ENCODE peak calls at places on chromosome 19, in ten cellular contexts. A, S, X, E, N, M, C, B, R and G are unnamed samples.
A peak's percentile ranks its signal among the peaks of the same experiment; 100 is the strongest.

GRCh38 chr19:18046066-18046718 is 38.2 kb downstream of the ARRDC2 start:
- DNase-seq in C (peak; percentile 53), E (no peak), R (no peak), B (peak; percentile 71), N (peak; percentile 73), A (no peak), S (no peak), X (no peak), M (no peak), G (peak; percentile 82)

GRCh38 chr19:45368127-45368526 is 2.2 kb downstream of the ERCC2 start:
- DNase-seq in E (no peak), N (no peak), X (no peak), B (no peak), C (no peak), S (no peak), A (no peak), M (no peak), R (no peak), G (no peak)

GRCh38 chr19:9931629-9932028 is 4.7 kb downstream of the OLFM2 start:
- DNase-seq in X (no peak), M (no peak), N (no peak), C (no peak), A (no peak), S (no peak), R (no peak), B (no peak), E (no peak), G (no peak)

GRCh38 chr19:42367929-42368328 is 22.2 kb downstream of the CNFN start:
- DNase-seq in A (no peak), M (no peak), R (no peak), X (no peak), C (no peak), E (no peak), B (no peak), N (no peak), S (no peak), G (no peak)

GRCh38 chr19:53659292-53659691 is 27.5 kb downstream of the DPRX start:
- DNase-seq in N (no peak), S (peak; percentile 35), R (no peak), B (peak; percentile 25), E (no peak), C (peak; percentile 3), M (peak; percentile 83), X (no peak), A (no peak), G (no peak)

GRCh38 chr19:29516821-29517395 is 8.9 kb upstream of the VSTM2B start:
- DNase-seq in C (no peak), S (peak; percentile 10), A (no peak), B (no peak), R (no peak), M (no peak), E (no peak), X (no peak), N (no peak), G (no peak)

GRCh38 chr19:3687774-3688706 is 12.2 kb downstream of the PIP5K1C start:
- DNase-seq in B (peak; percentile 26), C (no peak), E (no peak), A (no peak), R (no peak), S (no peak), N (no peak), M (no peak), X (no peak), G (no peak)

GRCh38 chr19:2575734-2576481 is 100.0 kb downstream of the GADD45B start:
- DNase-seq in E (no peak), X (peak; percentile 70), B (no peak), C (no peak), R (peak; percentile 84), A (no peak), N (no peak), S (peak; percentile 91), M (no peak), G (peak; percentile 69)

GRCh38 chr19:28333909-28334308 is 879.0 kb downstream of the UQCRFS1 start:
- DNase-seq in B (no peak), E (no peak), R (no peak), S (no peak), M (no peak), N (no peak), A (no peak), X (no peak), C (no peak), G (no peak)

GRCh38 chr19:6056801-6057650 is 53.3 kb downstream of the RFX2 start:
- DNase-seq in E (no peak), X (peak; percentile 84), R (peak; percentile 12), N (peak; percentile 94), C (peak; percentile 96), S (peak; percentile 86), A (no peak), M (peak; percentile 68), B (peak; percentile 99), G (peak; percentile 91)